ENCODE peak calls at places on chromosomes 6 and 20, in nine cellular contexts. J, L, A, U, R, P, G, M and S are unnamed samples.

GRCh38 chr20:56439784-56440291 is 27.8 kb downstream of the CASS4 start:
- DNase-seq in A (peak; percentile 97), L (peak; percentile 90), J (no peak), U (peak; percentile 37), M (no peak), R (peak; percentile 99), P (no peak), G (no peak), S (no peak)

GRCh38 chr20:13515796-13516533 is 122.8 kb downstream of the TASP1 start:
- DNase-seq in A (no peak), R (peak; percentile 35), U (no peak), P (no peak), J (no peak), G (no peak), L (no peak), M (no peak), S (no peak)

GRCh38 chr6:4603291-4603690 is 172.9 kb upstream of the CDYL start:
- DNase-seq in U (peak; percentile 98), P (no peak), L (peak; percentile 92), J (no peak), R (peak; percentile 91), G (peak; percentile 16), M (no peak), A (peak; percentile 99), S (no peak)

GRCh38 chr6:150048099-150048498 is 20.8 kb downstream of the ULBP3 start:
- DNase-seq in R (no peak), G (no peak), J (no peak), L (no peak), P (no peak), U (no peak), M (no peak), A (no peak), S (no peak)

GRCh38 chr6:66926060-66926459 is 1219.0 kb upstream of the EYS start:
- DNase-seq in L (peak; percentile 16), U (no peak), R (peak; percentile 1), G (peak; percentile 1), M (peak; percentile 10), A (peak; percentile 75), P (no peak), J (no peak), S (no peak)

GRCh38 chr6:110529355-110529754 is 52.9 kb upstream of the SLC22A16 start:
- DNase-seq in A (no peak), U (peak; percentile 84), P (no peak), G (no peak), R (peak; percentile 75), L (peak; percentile 87), J (no peak), M (no peak), S (no peak)

GRCh38 chr6:163529605-163530004 is 115.1 kb downstream of the QKI start:
- DNase-seq in P (no peak), G (no peak), J (no peak), L (peak; percentile 82), A (peak; percentile 68), R (peak; percentile 93), U (peak; percentile 86), M (no peak), S (no peak)

GRCh38 chr20:41005361-41005729 is 23.3 kb upstream of the TOP1 start:
- DNase-seq in U (peak; percentile 91), M (no peak), J (no peak), G (peak; percentile 74), R (peak; percentile 94), A (no peak), L (peak; percentile 98), P (no peak), S (peak; percentile 91)

GRCh38 chr6:6918216-6918983 is 189.4 kb upstream of the RREB1 start:
- DNase-seq in R (peak; percentile 84), M (peak; percentile 35), J (no peak), L (peak; percentile 36), P (no peak), A (peak; percentile 33), U (peak; percentile 71), G (peak; percentile 13), S (no peak)

GRCh38 chr6:27867051-27867940 is 44.9 kb downstream of the OR2B2 start:
- DNase-seq in R (peak; percentile 85), P (peak; percentile 94), M (peak; percentile 58), U (peak; percentile 66), G (no peak), L (peak; percentile 81), J (peak; percentile 86), A (peak; percentile 65), S (peak; percentile 90)

GRCh38 chr6:17886891-17887290 is 100.5 kb downstream of the KIF13A start:
- DNase-seq in L (no peak), G (no peak), J (no peak), M (no peak), R (peak; percentile 72), A (no peak), U (no peak), P (no peak), S (no peak)

GRCh38 chr6:22880686-22881433 is 311.5 kb downstream of the HDGFL1 start:
- DNase-seq in A (peak; percentile 86), G (no peak), J (no peak), U (peak; percentile 96), P (no peak), R (peak; percentile 92), L (peak; percentile 94), M (no peak), S (no peak)

GRCh38 chr6:90440586-90441338 is 144.1 kb upstream of the BACH2 start:
- DNase-seq in M (no peak), P (no peak), L (no peak), U (no peak), J (no peak), R (no peak), G (no peak), A (no peak), S (no peak)

GRCh38 chr6:83474309-83474708 is 38.0 kb upstream of the PRSS35 start:
- DNase-seq in L (peak; percentile 44), A (no peak), R (no peak), J (no peak), M (no peak), P (no peak), U (no peak), G (no peak), S (no peak)

GRCh38 chr20:60715172-60715571 is 536.9 kb upstream of the CDH4 start:
- DNase-seq in P (peak; percentile 68), L (no peak), J (peak; percentile 73), R (no peak), M (peak; percentile 10), G (no peak), U (no peak), A (no peak), S (no peak)

GRCh38 chr20:61633004-61633403 is 380.9 kb downstream of the CDH4 start:
- DNase-seq in A (no peak), J (no peak), G (no peak), L (no peak), M (no peak), R (no peak), U (no peak), P (no peak), S (no peak)

GRCh38 chr6:42101186-42101657 is 41.2 kb downstream of the C6orf132 start:
- DNase-seq in L (peak; percentile 86), R (peak; percentile 72), A (no peak), M (no peak), G (no peak), P (no peak), J (no peak), U (peak; percentile 47), S (peak; percentile 72)

GRCh38 chr6:138370631-138371451 is 6.9 kb upstream of the SMIM28 start:
- DNase-seq in A (no peak), M (no peak), G (no peak), R (no peak), J (no peak), P (no peak), L (no peak), U (no peak), S (no peak)

GRCh38 chr20:54207053-54207742 is 689 bp upstream of the PFDN4 start:
- DNase-seq in R (no peak), U (no peak), A (no peak), P (no peak), J (no peak), G (no peak), L (no peak), M (no peak), S (no peak)
- H3K9ac ChIP-seq in R (peak overlapping the region; percentile 92), U (no peak overlapping the region), A (no peak overlapping the region), P (no peak overlapping the region), J (no peak overlapping the region), G (peak overlapping the region; percentile 87), L (peak overlapping the region; percentile 99), M (peak overlapping the region; percentile 100), S (peak overlapping the region; percentile 82)

GRCh38 chr6:136471922-136472321 is 78.3 kb downstream of the MAP7 start:
- DNase-seq in R (no peak), U (no peak), L (no peak), J (no peak), G (no peak), P (no peak), A (no peak), M (no peak), S (no peak)

GRCh38 chr6:136469154-136469553 is 81.1 kb downstream of the MAP7 start:
- DNase-seq in A (no peak), G (no peak), R (no peak), M (no peak), L (no peak), J (no peak), U (no peak), P (no peak), S (no peak)

GRCh38 chr6:136468711-136469110 is 81.5 kb downstream of the MAP7 start:
- DNase-seq in R (no peak), M (no peak), U (no peak), L (no peak), G (no peak), P (no peak), J (no peak), A (no peak), S (no peak)

GRCh38 chr6:136471372-136471771 is 78.8 kb downstream of the MAP7 start:
- DNase-seq in R (peak; percentile 11), G (no peak), P (no peak), U (no peak), A (no peak), M (no peak), L (no peak), J (no peak), S (no peak)

GRCh38 chr6:136470044-136470443 is 80.2 kb downstream of the MAP7 start:
- DNase-seq in A (peak; percentile 39), U (peak; percentile 18), P (no peak), M (no peak), J (no peak), G (no peak), R (no peak), L (no peak), S (no peak)
- H3K4me1 ChIP-seq in A (no peaks in the 10 kb centered on the region), U (no peaks in the 10 kb centered on the region), P (no peaks in the 10 kb centered on the region), M (no peaks in the 10 kb centered on the region), J (peaks cover 6% of the 10 kb centered on the region), G (no peaks in the 10 kb centered on the region), R (no peaks in the 10 kb centered on the region), L (no peaks in the 10 kb centered on the region), S (no peaks in the 10 kb centered on the region)

GRCh38 chr20:59022754-59023153 is 3.5 kb downstream of the TUBB1 start:
- DNase-seq in J (no peak), M (no peak), A (no peak), G (no peak), U (no peak), P (no peak), L (no peak), R (no peak), S (no peak)
- H3K27ac ChIP-seq in J (no peak overlapping the region), M (peak overlapping the region; percentile 96), A (no peak overlapping the region), G (no peak overlapping the region), U (no peak overlapping the region), P (no peak overlapping the region), L (no peak overlapping the region), R (no peak overlapping the region), S (no peak overlapping the region)

DNA sequence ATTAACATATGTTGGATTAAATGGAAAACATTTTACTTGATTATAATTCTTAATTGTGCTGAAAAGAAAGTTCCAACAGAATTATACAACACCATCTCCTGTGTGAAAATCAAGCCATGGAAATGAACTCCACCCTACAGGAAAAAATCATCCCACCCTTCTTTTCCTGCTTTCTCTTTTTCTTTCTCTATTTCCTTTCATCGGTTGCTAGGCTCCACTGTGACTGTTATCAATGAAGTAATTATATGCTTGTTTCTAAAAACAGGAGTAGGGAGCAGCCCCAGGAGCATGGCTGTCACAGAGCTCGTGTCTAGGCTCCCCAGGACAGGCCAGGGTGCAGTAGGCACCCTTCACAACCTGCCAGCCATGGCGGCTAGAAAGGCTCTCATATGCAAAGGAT is 13.0 kb downstream of the MPC1 start:
- DNase-seq in A (no peak), J (no peak), L (no peak), M (no peak), R (no peak), G (no peak), P (no peak), U (no peak), S (no peak)
- H3K9ac ChIP-seq in A (no peak overlapping the region), J (no peak overlapping the region), L (no peak overlapping the region), M (no peak overlapping the region), R (no peak overlapping the region), G (no peak overlapping the region), P (no peak overlapping the region), U (no peak overlapping the region), S (no peak overlapping the region)